ENCODE peak calls at places on chromosomes 6 and 20, in eight cellular contexts. E is NCI-H2081, T is ELF-1, M is HS-5, L is D341Med, W is lower leg skin, A is fibroblast of the aortic adventitia, Y is keratinocyte. N is an unnamed sample.

GRCh38 chr6:121055572-121056163 is 278.6 kb downstream of the TBC1D32 start:
- DNase-seq in E (peak; percentile 40), T (peak; percentile 43), M (peak; percentile 5), L (peak; percentile 60), W (no peak), A (peak; percentile 69), Y (peak; percentile 5), N (peak; percentile 56)

GRCh38 chr20:61252601-61253263 is 671 bp downstream of the CDH4 start:
- DNase-seq in E (no peak), T (no peak), M (no peak), L (peak; percentile 74), W (no peak), A (no peak), Y (no peak), N (no peak)

GRCh38 chr20:5400164-5400762 is 83.5 kb upstream of the PROKR2 start:
- DNase-seq in E (no peak), T (peak; percentile 6), M (no peak), L (no peak), W (no peak), A (peak; percentile 19), Y (no peak), N (peak; percentile 46)

GRCh38 chr20:59805266-59805665 is 128.2 kb downstream of the SYCP2 start:
- DNase-seq in E (no peak), T (no peak), M (no peak), L (peak; percentile 6), W (no peak), A (no peak), Y (no peak), N (no peak)

GRCh38 chr6:52253494-52253893 is 9.2 kb upstream of the IL17F start:
- DNase-seq in E (no peak), T (no peak), M (no peak), L (no peak), W (no peak), A (peak; percentile 45), Y (no peak), N (no peak)

GRCh38 chr6:106972500-106972899 is 2.0 kb downstream of the CD24 start:
- DNase-seq in E (peak; percentile 65), T (peak; percentile 55), M (no peak), L (peak; percentile 30), W (no peak), A (no peak), Y (no peak), N (no peak)

GRCh38 chr6:22279427-22279826 is 17.4 kb downstream of the PRL start:
- DNase-seq in E (no peak), T (no peak), M (no peak), L (no peak), W (no peak), A (no peak), Y (no peak), N (no peak)

GRCh38 chr6:124999105-124999764 is 37.0 kb downstream of the RNF217 start:
- DNase-seq in E (no peak), T (no peak), M (no peak), L (no peak), W (no peak), A (no peak), Y (no peak), N (no peak)

GRCh38 chr6:26104457-26105108 is 17.4 kb downstream of the HFE start:
- DNase-seq in E (peak; percentile 37), T (peak; percentile 76), M (no peak), L (no peak), W (no peak), A (no peak), Y (no peak), N (peak; percentile 39)

GRCh38 chr20:31861346-31862156 is 8.8 kb downstream of the DUSP15 start:
- DNase-seq in E (peak; percentile 76), T (peak; percentile 88), M (no peak), L (peak; percentile 94), W (peak; percentile 86), A (peak; percentile 31), Y (no peak), N (peak; percentile 86)

GRCh38 chr6:40286721-40287120 is 300.4 kb downstream of the LRFN2 start:
- DNase-seq in E (no peak), T (no peak), M (no peak), L (no peak), W (no peak), A (no peak), Y (no peak), N (no peak)

GRCh38 chr20:17910828-17911294 is 57.7 kb downstream of the SNX5 start:
- DNase-seq in E (no peak), T (no peak), M (no peak), L (no peak), W (no peak), A (peak; percentile 91), Y (no peak), N (no peak)

GRCh38 chr6:35359744-35360348 is 17.5 kb downstream of the PPARD start:
- DNase-seq in E (no peak), T (peak; percentile 68), M (no peak), L (no peak), W (peak; percentile 45), A (peak; percentile 96), Y (no peak), N (no peak)

GRCh38 chr6:62904687-62905086 is 306.6 kb upstream of the FKBP1C start:
- DNase-seq in E (no peak), T (peak; percentile 14), M (no peak), L (no peak), W (no peak), A (no peak), Y (no peak), N (no peak)

GRCh38 chr6:117555882-117556498 is 46.3 kb downstream of the GOPC start:
- DNase-seq in E (peak; percentile 13), T (no peak), M (no peak), L (no peak), W (peak; percentile 89), A (peak; percentile 63), Y (no peak), N (peak; percentile 53)

GRCh38 chr6:91633374-91634184 is 1046.7 kb upstream of the MAP3K7 start:
- DNase-seq in E (no peak), T (peak; percentile 17), M (no peak), L (peak; percentile 15), W (no peak), A (no peak), Y (no peak), N (no peak)

GRCh38 chr6:159134701-159135364 is 34.4 kb upstream of the FNDC1 start:
- DNase-seq in E (peak; percentile 42), T (peak; percentile 71), M (no peak), L (peak; percentile 83), W (no peak), A (peak; percentile 65), Y (no peak), N (peak; percentile 81)

GRCh38 chr20:58481541-58482021 is 33.6 kb downstream of the APCDD1L start:
- DNase-seq in E (no peak), T (peak; percentile 78), M (no peak), L (peak; percentile 91), W (peak; percentile 77), A (peak; percentile 32), Y (no peak), N (peak; percentile 72)

GRCh38 chr6:137492771-137493217 is 1.4 kb downstream of the OLIG3 start:
- DNase-seq in E (no peak), T (no peak), M (no peak), L (no peak), W (no peak), A (no peak), Y (no peak), N (no peak)

GRCh38 chr6:149855741-149856140 is 8.4 kb downstream of the LRP11 start:
- DNase-seq in E (no peak), T (no peak), M (no peak), L (no peak), W (no peak), A (no peak), Y (no peak), N (no peak)

GRCh38 chr6:90219168-90219985 is 77.3 kb downstream of the BACH2 start:
- DNase-seq in E (peak; percentile 84), T (peak; percentile 78), M (peak; percentile 22), L (peak; percentile 59), W (peak; percentile 71), A (peak; percentile 96), Y (no peak), N (no peak)

GRCh38 chr6:137625100-137625661 is 131.0 kb upstream of the OLIG3 start:
- DNase-seq in E (no peak), T (no peak), M (no peak), L (no peak), W (no peak), A (no peak), Y (no peak), N (no peak)

GRCh38 chr6:31794866-31795615 is 511 bp downstream of the VARS1 start:
- DNase-seq in E (no peak), T (peak; percentile 64), M (no peak), L (peak; percentile 52), W (no peak), A (no peak), Y (no peak), N (peak; percentile 54)

GRCh38 chr6:170004585-170005210 is 253.3 kb downstream of the ERMARD start:
- DNase-seq in E (no peak), T (no peak), M (no peak), L (no peak), W (no peak), A (no peak), Y (no peak), N (no peak)

N was measured in NB4.